ENCODE peak calls at places on chromosomes 4 and X, in six cellular contexts. Z, D, C, S, A and T are unnamed samples.

GRCh38 chr4:99979872-99980271 is 29.8 kb upstream of the H2AZ1 start:
- DNase-seq in C (no peak), S (no peak), A (no peak), Z (peak), D (no peak), T (no peak)

GRCh38 chr4:98027827-98028226 is 115.4 kb downstream of the STPG2 start:
- DNase-seq in D (peak), C (no peak), S (peak), Z (peak), A (no peak), T (no peak)

GRCh38 chr4:125520258-125520990 is 205.7 kb downstream of the FAT4 start:
- DNase-seq in Z (peak), A (peak), S (no peak), C (no peak), D (no peak), T (no peak)

GRCh38 chrX:1778817-1779216 is 164.0 kb downstream of the ASMT start:
- DNase-seq in S (peak), D (no peak), Z (peak), A (no peak), C (no peak), T (no peak)

GRCh38 chrX:97252111-97252510 is 368.4 kb downstream of the RPA4 start:
- DNase-seq in C (no peak), S (no peak), Z (no peak), A (no peak), D (no peak), T (no peak)

GRCh38 chr4:140152015-140152703 is 1.8 kb downstream of the MAML3 start:
- DNase-seq in C (peak), A (peak), Z (no peak), S (no peak), D (peak), T (peak)

GRCh38 chr4:634599-634985 is 9.2 kb downstream of the PDE6B start:
- DNase-seq in Z (no peak), C (peak), D (no peak), A (no peak), S (no peak), T (no peak)

GRCh38 chrX:18210470-18210869 is 10.2 kb downstream of the BEND2 start:
- DNase-seq in D (peak), A (peak), C (no peak), S (no peak), Z (peak), T (no peak)

GRCh38 chrX:141989802-141990201 is 86.1 kb downstream of the MAGEC1 start:
- DNase-seq in C (no peak), S (no peak), Z (peak), A (no peak), D (no peak), T (no peak)

GRCh38 chr4:152095701-152096070 is 334.9 kb upstream of the GATB start:
- DNase-seq in C (no peak), D (no peak), Z (no peak), A (no peak), S (peak), T (no peak)

GRCh38 chr4:19623866-19624265 is 627.8 kb upstream of the SLIT2 start:
- DNase-seq in C (no peak), A (no peak), D (no peak), S (no peak), Z (peak), T (no peak)

GRCh38 chr4:4480685-4481393 is 61.0 kb downstream of the STX18 start:
- DNase-seq in D (no peak), A (peak), Z (peak), C (no peak), S (no peak), T (no peak)

GRCh38 chrX:68989865-68990606 is 161.2 kb downstream of the EFNB1 start:
- DNase-seq in A (peak), Z (peak), C (no peak), S (no peak), D (peak), T (no peak)

GRCh38 chrX:17876135-17876534 is 15.0 kb upstream of the RAI2 start:
- DNase-seq in Z (no peak), A (no peak), D (peak), S (no peak), C (no peak), T (no peak)

GRCh38 chr4:141339386-141339785 is 118.7 kb downstream of the ZNF330 start:
- DNase-seq in S (no peak), D (no peak), C (no peak), A (no peak), Z (no peak), T (no peak)

GRCh38 chr4:113827285-113827684 is 65.7 kb upstream of the CAMK2D start:
- DNase-seq in D (no peak), A (peak), C (no peak), S (no peak), Z (peak), T (no peak)

GRCh38 chrX:106415276-106415895 is 196.4 kb upstream of the RADX start:
- DNase-seq in C (no peak), S (peak), D (peak), Z (peak), A (peak), T (no peak)

GRCh38 chr4:8276358-8277240 is 7.0 kb downstream of the HTRA3 start:
- DNase-seq in D (no peak), A (peak), C (peak), S (no peak), Z (peak), T (no peak)

GRCh38 chr4:128810331-128810870 is 901 bp downstream of the JADE1 start:
- DNase-seq in S (no peak), C (peak), A (no peak), Z (peak), D (no peak), T (peak)

GRCh38 chrX:65643046-65643785 is 24.2 kb upstream of the MSN start:
- DNase-seq in Z (peak), D (no peak), S (peak), C (no peak), A (peak), T (no peak)

GRCh38 chr4:155688211-155688610 is 21.6 kb downstream of the GUCY1A1 start:
- DNase-seq in S (no peak), D (no peak), A (no peak), Z (no peak), C (no peak), T (no peak)

GRCh38 chr4:110046588-110047049 is 133.9 kb downstream of the EGF start:
- DNase-seq in C (no peak), S (peak), A (peak), Z (no peak), D (no peak), T (no peak)

GRCh38 chr4:147535161-147535560 is 54.3 kb downstream of the EDNRA start:
- DNase-seq in C (no peak), Z (no peak), D (peak), A (no peak), S (no peak), T (no peak)

GRCh38 chrX:21838937-21839333 is 482 bp upstream of the MBTPS2 start:
- DNase-seq in S (no peak), Z (peak), C (no peak), A (peak), D (no peak), T (no peak)

GRCh38 chrX:95718746-95719145 is 965.9 kb upstream of the DIAPH2 start:
- DNase-seq in C (no peak), S (no peak), A (no peak), Z (no peak), D (no peak), T (no peak)

GRCh38 chrX:144946696-144947095 is 300.6 kb upstream of the SPANXN1 start:
- DNase-seq in D (no peak), A (peak), C (no peak), Z (peak), S (no peak), T (no peak)

GRCh38 chrX:16718824-16719333 is 533 bp upstream of the SYAP1 start:
- DNase-seq in Z (no peak), S (no peak), A (no peak), C (no peak), D (no peak), T (no peak)

GRCh38 chr4:159460408-159460807 is 357.5 kb downstream of the RAPGEF2 start:
- DNase-seq in S (no peak), A (no peak), D (no peak), C (no peak), Z (no peak), T (no peak)

GRCh38 chrX:47854474-47854873 is 17.8 kb downstream of the ZNF81 start:
- DNase-seq in A (peak), Z (peak), C (no peak), D (peak), S (peak), T (no peak)
- TF ChIP-seq CTCF in A (peak), Z (peak), C (no peak), D (peak), S (peak), T (no peak)

DNA sequence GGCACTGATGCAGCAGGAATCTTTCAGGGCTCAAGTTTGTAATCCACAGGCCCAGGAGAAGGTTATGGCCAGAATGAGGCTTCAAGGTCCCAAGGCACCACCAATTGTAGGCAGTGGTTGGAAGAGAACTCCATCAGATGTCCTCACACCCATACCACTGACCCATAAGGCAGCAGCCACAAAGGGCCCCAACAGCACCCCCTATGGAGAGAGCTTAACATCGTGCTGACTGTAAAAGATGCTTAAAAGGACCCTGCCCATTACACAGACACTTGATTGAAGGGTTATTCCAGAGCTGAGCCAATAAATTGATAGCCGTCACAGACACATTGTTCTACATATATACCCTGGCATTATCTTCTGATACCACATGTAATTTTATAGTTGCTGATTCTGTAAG is 113.7 kb downstream of the SOWAHB start:
- DNase-seq in D (peak), A (no peak), Z (peak), S (no peak), C (no peak), T (no peak)
- TF ChIP-seq CTCF in D (peak), A (no peak), Z (peak), S (peak), C (no peak), T (no peak)

DNA sequence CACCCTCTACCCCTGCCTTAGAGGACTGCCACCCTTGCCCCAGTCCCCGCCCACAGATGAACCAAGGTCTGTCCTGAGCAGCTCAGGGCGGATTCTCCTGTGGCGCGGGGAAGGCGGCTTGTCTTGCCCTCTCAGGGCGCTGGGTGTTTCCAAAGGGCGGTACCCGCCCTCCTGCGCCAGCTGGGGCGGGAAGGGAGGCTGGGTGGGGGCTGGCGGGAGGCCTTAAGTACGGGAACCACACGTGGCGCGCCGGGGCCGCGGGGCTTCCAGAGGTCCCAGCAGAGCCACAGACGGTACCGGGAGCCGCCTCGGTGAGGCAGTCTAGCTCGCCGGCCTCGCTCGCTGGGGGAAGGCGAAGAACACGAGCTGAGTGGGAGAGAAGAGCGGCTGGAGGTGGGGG is 361.1 kb downstream of the MID1IP1 start:
- DNase-seq in S (no peak), Z (no peak), A (no peak), C (no peak), D (peak), T (no peak)
- TF ChIP-seq CTCF in S (no peak), Z (no peak), A (no peak), C (no peak), D (no peak), T (no peak)

GRCh38 chrX:148552775-148553174 is 52.4 kb downstream of the AFF2 start:
- DNase-seq in A (no peak), S (no peak), C (no peak), D (peak), Z (no peak), T (no peak)
- TF ChIP-seq CTCF in A (peak), S (peak), C (no peak), D (peak), Z (peak), T (no peak)

DNA sequence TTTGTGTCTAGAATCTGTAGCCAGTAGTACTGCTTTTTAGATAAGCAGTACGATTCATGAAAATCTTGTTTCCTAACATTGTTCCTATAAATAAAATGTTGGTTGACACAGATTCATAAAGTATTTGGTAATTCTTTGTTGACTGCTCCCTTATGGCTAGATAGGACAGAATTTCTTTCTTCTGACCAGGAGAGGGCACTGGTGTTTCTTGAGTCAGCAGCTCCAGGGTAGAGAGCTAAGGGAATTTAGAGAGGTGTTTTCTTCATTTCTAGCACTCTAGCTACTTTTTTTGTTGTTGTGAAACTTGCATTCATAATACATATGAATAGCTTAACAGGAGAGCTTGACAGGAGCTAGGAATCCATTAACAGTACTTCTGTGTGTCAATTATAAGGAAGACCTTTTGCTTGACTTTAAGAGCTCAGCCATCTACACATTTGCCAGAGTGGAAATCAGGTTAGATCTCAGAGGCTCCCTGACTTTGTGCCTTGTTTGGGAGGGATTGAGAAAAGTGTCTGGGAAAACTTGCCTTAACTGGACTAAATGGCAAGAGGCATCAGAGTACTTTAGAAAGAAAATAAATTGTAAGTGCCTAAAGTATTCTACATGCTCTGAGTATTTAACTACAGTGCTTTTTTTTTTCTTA is 756.1 kb downstream of the SH3BGRL start:
- DNase-seq in Z (peak), C (no peak), D (peak), A (no peak), S (peak), T (no peak)
- TF ChIP-seq CTCF in Z (no peak), C (no peak), D (no peak), A (no peak), S (peak), T (no peak)

GRCh38 chrX:9526965-9527364 is 62.1 kb downstream of the TBL1X start:
- DNase-seq in C (no peak), S (no peak), A (no peak), D (peak), Z (no peak), T (no peak)
- TF ChIP-seq CTCF in C (no peak), S (no peak), A (no peak), D (peak), Z (no peak), T (no peak)

DNA sequence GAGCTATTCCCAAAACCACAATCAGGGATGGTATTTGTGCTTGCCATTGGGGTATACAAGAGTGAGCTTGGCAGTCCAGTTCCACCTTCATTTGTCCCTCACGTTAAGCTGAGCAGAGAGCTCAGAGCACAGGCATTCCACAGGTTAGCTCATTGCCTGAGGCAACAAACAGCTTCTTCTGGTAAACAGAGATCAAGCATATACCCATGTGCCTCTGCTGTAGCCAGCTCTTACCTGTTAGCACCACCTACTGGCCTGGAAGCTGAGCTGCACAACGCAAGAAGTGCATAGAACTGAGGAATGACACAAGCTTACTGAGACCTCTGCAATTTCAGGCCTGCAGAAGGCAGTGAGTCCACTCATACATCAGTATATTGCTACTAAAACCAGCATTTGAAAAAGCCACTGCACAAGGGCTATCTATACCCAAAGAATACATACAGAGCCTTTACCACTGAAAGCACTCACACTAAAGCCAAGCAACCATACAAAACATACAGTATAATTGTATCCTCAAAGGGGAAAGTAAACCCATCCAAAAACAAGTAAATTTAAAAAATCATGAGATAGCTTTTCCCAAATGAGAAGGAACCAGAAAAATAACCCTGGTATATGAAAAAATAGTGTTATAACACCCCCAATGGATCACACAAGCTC is 258.3 kb upstream of the GABRA2 start:
- DNase-seq in S (peak), C (no peak), A (no peak), D (peak), Z (peak), T (no peak)
- TF ChIP-seq CTCF in S (peak), C (no peak), A (no peak), D (peak), Z (peak), T (no peak)

GRCh38 chrX:54447461-54447860 is 7.3 kb downstream of the TSR2 start:
- DNase-seq in Z (peak), D (peak), A (peak), S (no peak), C (no peak), T (no peak)
- TF ChIP-seq CTCF in Z (no peak), D (peak), A (peak), S (peak), C (no peak), T (no peak)